ENCODE peak calls at places on chromosomes 3 and 15, in six cellular contexts. One of them, this sample, is unnamed.

GRCh38 chr15:77416954-77417353 is 3.0 kb downstream of the PEAK1 start:
- DNase-seq in H1: no peak
- DNase-seq in HCT116: no peak
- DNase-seq in HepG2: no peak
- DNase-seq in Panc1: no peak
- DNase-seq in GM12878: no peak
- DNase-seq in this sample: no peak

GRCh38 chr15:31488437-31489204 is 162.0 kb downstream of the KLF13 start:
- DNase-seq in H1: peak
- DNase-seq in Panc1: peak
- DNase-seq in GM12878: peak
- DNase-seq in HepG2: peak
- DNase-seq in HCT116: peak
- DNase-seq in this sample: peak

GRCh38 chr3:10693457-10693856 is 122.6 kb upstream of the SLC6A11 start:
- DNase-seq in H1: no peak
- DNase-seq in Panc1: no peak
- DNase-seq in HCT116: no peak
- DNase-seq in GM12878: no peak
- DNase-seq in HepG2: no peak
- DNase-seq in this sample: no peak

GRCh38 chr15:78130466-78131294 is 565 bp downstream of the CIB2 start:
- DNase-seq in Panc1: no peak
- DNase-seq in HCT116: no peak
- DNase-seq in GM12878: no peak
- DNase-seq in H1: no peak
- DNase-seq in HepG2: no peak
- DNase-seq in this sample: peak

GRCh38 chr3:56878046-56878445 is 76.3 kb upstream of the ARHGEF3 start:
- DNase-seq in Panc1: no peak
- DNase-seq in HCT116: no peak
- DNase-seq in HepG2: no peak
- DNase-seq in GM12878: no peak
- DNase-seq in H1: no peak
- DNase-seq in this sample: no peak

GRCh38 chr15:90126022-90126421 is 23.8 kb upstream of the IDH2 start:
- DNase-seq in HepG2: peak
- DNase-seq in GM12878: no peak
- DNase-seq in Panc1: no peak
- DNase-seq in H1: no peak
- DNase-seq in HCT116: no peak
- DNase-seq in this sample: no peak

GRCh38 chr15:90214553-90215205 is 13.5 kb downstream of the SEMA4B start:
- DNase-seq in H1: no peak
- DNase-seq in HCT116: no peak
- DNase-seq in GM12878: no peak
- DNase-seq in Panc1: no peak
- DNase-seq in HepG2: no peak
- DNase-seq in this sample: no peak

GRCh38 chr3:34878488-34878887 is 760.8 kb upstream of the ARPP21 start:
- DNase-seq in Panc1: no peak
- DNase-seq in HepG2: no peak
- DNase-seq in HCT116: no peak
- DNase-seq in H1: no peak
- DNase-seq in GM12878: no peak
- DNase-seq in this sample: no peak

GRCh38 chr3:72639736-72640135 is 208.5 kb downstream of the SHQ1 start:
- DNase-seq in GM12878: no peak
- DNase-seq in HCT116: no peak
- DNase-seq in H1: no peak
- DNase-seq in Panc1: no peak
- DNase-seq in HepG2: no peak
- DNase-seq in this sample: no peak

GRCh38 chr3:174116421-174116820 is 718.9 kb downstream of the NLGN1 start:
- DNase-seq in GM12878: no peak
- DNase-seq in H1: no peak
- DNase-seq in HepG2: no peak
- DNase-seq in HCT116: no peak
- DNase-seq in Panc1: no peak
- DNase-seq in this sample: no peak

GRCh38 chr3:55376753-55377347 is 110.3 kb downstream of the WNT5A start:
- DNase-seq in HCT116: no peak
- DNase-seq in H1: no peak
- DNase-seq in HepG2: no peak
- DNase-seq in Panc1: no peak
- DNase-seq in GM12878: no peak
- DNase-seq in this sample: no peak

GRCh38 chr15:31387483-31388118 is 61.0 kb downstream of the KLF13 start:
- DNase-seq in GM12878: no peak
- DNase-seq in HCT116: no peak
- DNase-seq in Panc1: no peak
- DNase-seq in H1: no peak
- DNase-seq in HepG2: no peak
- DNase-seq in this sample: peak

GRCh38 chr15:74411686-74412085 is 22.1 kb downstream of the SEMA7A start:
- DNase-seq in Panc1: no peak
- DNase-seq in HepG2: no peak
- DNase-seq in HCT116: no peak
- DNase-seq in GM12878: no peak
- DNase-seq in H1: no peak
- DNase-seq in this sample: no peak

GRCh38 chr3:9231006-9231405 is 18.4 kb downstream of the SRGAP3 start:
- DNase-seq in HepG2: no peak
- DNase-seq in H1: no peak
- DNase-seq in HCT116: no peak
- DNase-seq in Panc1: no peak
- DNase-seq in GM12878: no peak
- DNase-seq in this sample: no peak

GRCh38 chr15:91068436-91068835 is 31.6 kb upstream of the SV2B start:
- DNase-seq in HepG2: no peak
- DNase-seq in GM12878: no peak
- DNase-seq in Panc1: no peak
- DNase-seq in HCT116: no peak
- DNase-seq in H1: no peak
- DNase-seq in this sample: no peak

GRCh38 chr3:191985691-191986090 is 524.7 kb downstream of the PYDC2 start:
- DNase-seq in HepG2: no peak
- DNase-seq in HCT116: no peak
- DNase-seq in H1: no peak
- DNase-seq in GM12878: no peak
- DNase-seq in Panc1: no peak
- DNase-seq in this sample: no peak

GRCh38 chr3:159840900-159841299 is 147.7 kb upstream of the IL12A start:
- DNase-seq in GM12878: no peak
- DNase-seq in HepG2: no peak
- DNase-seq in Panc1: no peak
- DNase-seq in H1: no peak
- DNase-seq in HCT116: no peak
- DNase-seq in this sample: no peak

GRCh38 chr15:71186971-71187960 is 72.0 kb downstream of the THSD4 start:
- DNase-seq in H1: no peak
- DNase-seq in HCT116: no peak
- DNase-seq in HepG2: no peak
- DNase-seq in GM12878: no peak
- DNase-seq in Panc1: no peak
- DNase-seq in this sample: no peak

GRCh38 chr15:66923438-66923881 is 141.9 kb upstream of the SMAD3 start:
- DNase-seq in HepG2: peak
- DNase-seq in HCT116: peak
- DNase-seq in Panc1: no peak
- DNase-seq in H1: no peak
- DNase-seq in GM12878: no peak
- DNase-seq in this sample: peak

GRCh38 chr3:9783954-9784353 is 8.3 kb downstream of the TADA3 start:
- DNase-seq in H1: no peak
- DNase-seq in Panc1: no peak
- DNase-seq in HCT116: no peak
- DNase-seq in GM12878: no peak
- DNase-seq in HepG2: no peak
- DNase-seq in this sample: no peak

GRCh38 chr3:15535757-15536156 is 14.3 kb upstream of the COLQ start:
- DNase-seq in GM12878: no peak
- DNase-seq in HepG2: no peak
- DNase-seq in HCT116: no peak
- DNase-seq in Panc1: no peak
- DNase-seq in H1: no peak
- DNase-seq in this sample: no peak

GRCh38 chr3:183371672-183371968 is 56.8 kb downstream of the MCF2L2 start:
- DNase-seq in HCT116: peak
- DNase-seq in GM12878: no peak
- DNase-seq in H1: no peak
- DNase-seq in HepG2: no peak
- DNase-seq in Panc1: no peak
- DNase-seq in this sample: no peak

GRCh38 chr3:123083446-123084124 is 16.8 kb downstream of the PDIA5 start:
- DNase-seq in HepG2: no peak
- DNase-seq in Panc1: no peak
- DNase-seq in HCT116: no peak
- DNase-seq in H1: no peak
- DNase-seq in GM12878: no peak
- DNase-seq in this sample: no peak

GRCh38 chr3:1883489-1883888 is 215.2 kb upstream of the CNTN4 start:
- DNase-seq in Panc1: no peak
- DNase-seq in H1: no peak
- DNase-seq in GM12878: no peak
- DNase-seq in HepG2: no peak
- DNase-seq in HCT116: no peak
- DNase-seq in this sample: peak

GRCh38 chr3:72004749-72005292 is 219.9 kb upstream of the PROK2 start:
- DNase-seq in GM12878: no peak
- DNase-seq in Panc1: no peak
- DNase-seq in HepG2: no peak
- DNase-seq in H1: no peak
- DNase-seq in HCT116: no peak
- DNase-seq in this sample: no peak

GRCh38 chr3:122513386-122514122 is 1.2 kb downstream of the KPNA1 start:
- DNase-seq in HepG2: no peak
- DNase-seq in GM12878: no peak
- DNase-seq in HCT116: no peak
- DNase-seq in Panc1: no peak
- DNase-seq in H1: no peak
- DNase-seq in this sample: no peak

GRCh38 chr3:197306374-197307086 is 8.1 kb upstream of the DLG1 start:
- DNase-seq in HepG2: peak
- DNase-seq in HCT116: no peak
- DNase-seq in GM12878: no peak
- DNase-seq in H1: no peak
- DNase-seq in Panc1: no peak
- DNase-seq in this sample: no peak
- TF ChIP-seq SIN3A in HepG2: no peak
- TF ChIP-seq SIN3A in HCT116: no peak
- TF ChIP-seq SIN3A in GM12878: no peak
- TF ChIP-seq SIN3A in H1: no peak
- TF ChIP-seq SIN3A in Panc1: no peak
- TF ChIP-seq SIN3A in this sample: no peak

DNA sequence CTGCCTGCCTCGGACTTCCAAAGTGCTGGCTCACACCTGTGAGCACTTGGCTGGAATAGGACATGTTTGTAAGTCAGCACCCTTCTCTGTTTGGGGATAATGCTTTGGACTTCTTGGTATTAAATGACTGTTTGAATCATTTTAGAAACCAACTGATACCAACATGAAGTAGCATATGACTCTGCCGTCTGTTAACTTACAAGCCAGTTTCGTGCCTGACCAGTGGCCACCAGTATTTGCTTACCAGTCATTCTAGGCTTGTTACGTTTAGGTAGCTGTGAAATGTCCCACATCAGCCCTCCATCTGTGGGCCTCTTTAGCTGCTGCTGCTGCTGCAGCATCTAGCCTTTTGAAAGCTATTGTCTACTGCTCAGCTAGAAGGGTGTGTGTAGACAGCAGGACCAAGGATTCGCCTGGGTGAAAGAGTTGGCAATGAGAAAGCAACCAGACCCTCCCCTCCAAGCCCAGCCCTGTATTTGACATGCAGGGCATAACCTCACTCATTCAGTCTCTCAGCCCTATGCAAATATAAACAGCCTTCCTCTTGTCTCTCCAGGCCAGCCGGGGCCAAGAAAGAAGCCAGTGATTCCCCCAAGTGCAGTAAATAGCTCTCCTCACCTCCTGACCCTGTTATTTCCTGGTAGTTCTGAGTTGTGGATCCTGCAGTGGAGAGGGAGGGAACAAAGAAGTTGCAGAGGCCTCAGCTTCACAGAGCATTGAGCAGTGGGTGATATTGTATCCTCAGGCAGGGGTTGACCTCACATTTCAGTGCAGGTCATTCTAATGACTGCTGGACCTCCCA is 51.0 kb downstream of the NKIRAS1 start:
- DNase-seq in HepG2: peak
- DNase-seq in GM12878: peak
- DNase-seq in HCT116: no peak
- DNase-seq in Panc1: no peak
- DNase-seq in H1: peak
- DNase-seq in this sample: peak
- TF ChIP-seq SIN3A in HepG2: no peak
- TF ChIP-seq SIN3A in GM12878: no peak
- TF ChIP-seq SIN3A in HCT116: no peak
- TF ChIP-seq SIN3A in Panc1: no peak
- TF ChIP-seq SIN3A in H1: no peak
- TF ChIP-seq SIN3A in this sample: no peak

GRCh38 chr3:65422154-65422553 is 616.6 kb downstream of the MAGI1 start:
- DNase-seq in H1: no peak
- DNase-seq in Panc1: no peak
- DNase-seq in HepG2: no peak
- DNase-seq in HCT116: no peak
- DNase-seq in GM12878: no peak
- DNase-seq in this sample: no peak

GRCh38 chr3:65425880-65426279 is 612.8 kb downstream of the MAGI1 start:
- DNase-seq in HCT116: no peak
- DNase-seq in H1: no peak
- DNase-seq in HepG2: peak
- DNase-seq in GM12878: no peak
- DNase-seq in Panc1: no peak
- DNase-seq in this sample: peak
- TF ChIP-seq SIN3A in HCT116: no peak
- TF ChIP-seq SIN3A in H1: no peak
- TF ChIP-seq SIN3A in HepG2: no peak
- TF ChIP-seq SIN3A in GM12878: no peak
- TF ChIP-seq SIN3A in Panc1: no peak
- TF ChIP-seq SIN3A in this sample: no peak

GRCh38 chr3:13296662-13297061 is 123.5 kb downstream of the NUP210 start:
- DNase-seq in HCT116: no peak
- DNase-seq in GM12878: no peak
- DNase-seq in H1: no peak
- DNase-seq in HepG2: no peak
- DNase-seq in Panc1: no peak
- DNase-seq in this sample: no peak
- TF ChIP-seq SIN3A in HCT116: no peak
- TF ChIP-seq SIN3A in GM12878: no peak
- TF ChIP-seq SIN3A in H1: no peak
- TF ChIP-seq SIN3A in HepG2: no peak
- TF ChIP-seq SIN3A in Panc1: no peak
- TF ChIP-seq SIN3A in this sample: no peak

This sample was measured in SK-N-SH.